ENCODE peak calls at places on chromosome 16, in six cellular contexts. B is NCI-H774; M is AG04450; H is activated CD4-positive, alpha-beta T cell treated with anti-CD3 and anti-CD28 coated beads, Interleukin-2, amount 10 ng/mL, durations not matched to agents 7 days and 5 days; Z is NCI-H1105; P is GM23248. J is an unnamed sample.
A peak's percentile ranks its signal among the peaks of the same experiment; 100 is the strongest.

GRCh38 chr16:84378099-84378498 is 9.8 kb downstream of the ATP2C2 start:
- DNase-seq in B (no peak), M (no peak), H (no peak), P (no peak), Z (no peak), J (no peak)

GRCh38 chr16:81266680-81267095 is 28.2 kb downstream of the BCO1 start:
- DNase-seq in H (peak; percentile 7), P (no peak), M (no peak), Z (no peak), B (no peak), J (peak; percentile 1)

GRCh38 chr16:87057291-87057881 is 259.8 kb downstream of the C16orf95 start:
- DNase-seq in M (no peak), P (peak; percentile 19), Z (no peak), B (no peak), H (no peak), J (no peak)

GRCh38 chr16:64397945-64398508 is 723.8 kb downstream of the CDH11 start:
- DNase-seq in M (no peak), Z (no peak), P (peak; percentile 72), H (no peak), B (no peak), J (no peak)

GRCh38 chr16:642189-643049 is 791 bp downstream of the MCRIP2 start:
- DNase-seq in P (peak; percentile 64), M (no peak), B (no peak), Z (no peak), H (peak; percentile 31), J (no peak)

GRCh38 chr16:58266336-58266735 is 28.5 kb downstream of the PRSS54 start:
- DNase-seq in H (no peak), P (no peak), Z (no peak), M (no peak), B (no peak), J (no peak)

GRCh38 chr16:57732683-57733082 is 2.9 kb upstream of the KATNB1 start:
- DNase-seq in B (no peak), Z (no peak), P (no peak), H (no peak), M (no peak), J (no peak)

GRCh38 chr16:50862818-50863672 is 121.2 kb downstream of the CYLD start:
- DNase-seq in H (no peak), B (no peak), P (no peak), M (no peak), Z (no peak), J (no peak)

GRCh38 chr16:27786221-27786848 is 236.4 kb downstream of the KATNIP start:
- DNase-seq in Z (no peak), M (no peak), B (no peak), H (no peak), P (no peak), J (no peak)

GRCh38 chr16:74862743-74863244 is 88.2 kb upstream of the FA2H start:
- DNase-seq in M (no peak), Z (peak; percentile 1), B (peak; percentile 18), H (peak; percentile 27), P (peak; percentile 51), J (peak; percentile 41)

J was measured in COR-L47.